ENCODE peak calls at places on chromosomes 12 and 14, in six cellular contexts. T is fibroblast of pulmonary artery, I is mesothelial cell of epicardium, W is GM23338, M is choroid plexus epithelial cell, N is astrocyte of the spinal cord. F is an unnamed sample.

GRCh38 chr12:65925626-65926025 is 101.3 kb downstream of the HMGA2 start:
- DNase-seq in T (no peak), I (no peak), W (no peak), M (no peak), N (no peak), F (no peak)

GRCh38 chr12:12054993-12055392 is 15.7 kb upstream of the BCL2L14 start:
- DNase-seq in T (no peak), I (no peak), W (no peak), M (no peak), N (no peak), F (no peak)

GRCh38 chr12:54429014-54429471 is 10.0 kb upstream of the ITGA5 start:
- DNase-seq in T (no peak), I (no peak), W (no peak), M (no peak), N (no peak), F (no peak)

GRCh38 chr12:106118-106561 is 39.6 kb downstream of the IQSEC3 start:
- DNase-seq in T (no peak), I (no peak), W (peak; percentile 77), M (no peak), N (no peak), F (no peak)

GRCh38 chr14:101833045-101833444 is 71.5 kb downstream of the PPP2R5C start:
- DNase-seq in T (no peak), I (no peak), W (no peak), M (no peak), N (no peak), F (no peak)

GRCh38 chr12:118053071-118053985 is 7.7 kb downstream of the WSB2 start:
- DNase-seq in T (no peak), I (no peak), W (no peak), M (no peak), N (no peak), F (no peak)

GRCh38 chr14:75223664-75224154 is 47.3 kb upstream of the TMED10 start:
- DNase-seq in T (no peak), I (no peak), W (peak; percentile 56), M (peak; percentile 32), N (peak; percentile 20), F (no peak)

GRCh38 chr12:51428256-51428655 is 3.6 kb downstream of the SLC4A8 start:
- DNase-seq in T (no peak), I (no peak), W (no peak), M (no peak), N (no peak), F (no peak)

GRCh38 chr12:47507221-47507620 is 198.6 kb downstream of the RPAP3 start:
- DNase-seq in T (no peak), I (no peak), W (no peak), M (no peak), N (no peak), F (no peak)

GRCh38 chr12:67067453-67068203 is 201.5 kb upstream of the CAND1 start:
- DNase-seq in T (no peak), I (no peak), W (peak; percentile 15), M (no peak), N (no peak), F (no peak)

GRCh38 chr12:109730306-109731145 is 16.9 kb downstream of the FAM222A start:
- DNase-seq in T (no peak), I (peak; percentile 6), W (no peak), M (no peak), N (no peak), F (peak; percentile 62)

GRCh38 chr12:131912526-131913274 is 16.4 kb upstream of the PUS1 start:
- DNase-seq in T (peak; percentile 87), I (no peak), W (no peak), M (peak; percentile 80), N (peak; percentile 84), F (no peak)

GRCh38 chr12:131061041-131061806 is 107.5 kb downstream of the ADGRD1 start:
- DNase-seq in T (no peak), I (no peak), W (no peak), M (no peak), N (no peak), F (peak; percentile 55)

GRCh38 chr12:8834230-8834629 is 11.8 kb downstream of the A2ML1 start:
- DNase-seq in T (no peak), I (no peak), W (no peak), M (no peak), N (no peak), F (no peak)

GRCh38 chr14:50001999-50002925 is 109.4 kb downstream of the ARF6 start:
- DNase-seq in T (no peak), I (no peak), W (peak; percentile 17), M (no peak), N (no peak), F (peak; percentile 88)

GRCh38 chr14:38961136-38961535 is 141.9 kb downstream of the SEC23A start:
- DNase-seq in T (no peak), I (no peak), W (no peak), M (no peak), N (no peak), F (no peak)

GRCh38 chr14:23035303-23036164 is 834 bp upstream of the PSMB5 start:
- DNase-seq in T (no peak), I (no peak), W (no peak), M (no peak), N (no peak), F (no peak)

GRCh38 chr12:100857971-100858370 is 63.4 kb downstream of the ANO4 start:
- DNase-seq in T (peak; percentile 38), I (no peak), W (no peak), M (peak; percentile 5), N (no peak), F (no peak)

GRCh38 chr12:56116267-56117081 is at the start of gene RPL41:
- DNase-seq in T (peak; percentile 96), I (peak; percentile 85), W (peak; percentile 97), M (peak; percentile 95), N (peak; percentile 96), F (peak; percentile 96)

GRCh38 chr12:56119361-56119796 is 1.3 kb downstream of the ZC3H10 start:
- DNase-seq in T (peak; percentile 97), I (no peak), W (peak; percentile 97), M (peak; percentile 98), N (peak; percentile 87), F (no peak)

GRCh38 chr12:56118688-56119045 is 601 bp downstream of the ZC3H10 start:
- DNase-seq in T (no peak), I (no peak), W (peak; percentile 58), M (no peak), N (no peak), F (no peak)

GRCh38 chr12:56120158-56120846 is 2.2 kb downstream of the ZC3H10 start:
- DNase-seq in T (no peak), I (no peak), W (no peak), M (peak; percentile 16), N (no peak), F (no peak)

GRCh38 chr12:56117778-56118687 is at the start of gene ZC3H10:
- DNase-seq in T (peak; percentile 100), I (peak; percentile 87), W (peak; percentile 99), M (peak; percentile 100), N (peak; percentile 100), F (peak; percentile 100)
- TF ChIP-seq CTCF in T (peak; percentile 43), I (peak; percentile 32), W (peak; percentile 22), M (peak; percentile 58), N (peak; percentile 67), F (peak; percentile 51)

GRCh38 chr12:6851921-6852650 is at the start of gene USP5:
- DNase-seq in T (peak; percentile 100), I (peak; percentile 97), W (peak; percentile 100), M (peak; percentile 100), N (peak; percentile 100), F (peak; percentile 100)

GRCh38 chr12:6850796-6851152 is 312 bp downstream of the CDCA3 start:
- DNase-seq in T (no peak), I (no peak), W (peak; percentile 29), M (no peak), N (no peak), F (peak; percentile 90)

GRCh38 chr12:6849976-6850560 is 1.0 kb downstream of the CDCA3 start:
- DNase-seq in T (no peak), I (no peak), W (no peak), M (no peak), N (no peak), F (no peak)

GRCh38 chr12:6852651-6853354 is 853 bp downstream of the USP5 start:
- DNase-seq in T (peak; percentile 73), I (no peak), W (peak; percentile 69), M (peak; percentile 87), N (peak; percentile 79), F (peak; percentile 84)

GRCh38 chr12:6851153-6851920 is at the start of gene CDCA3:
- DNase-seq in T (peak; percentile 99), I (peak; percentile 85), W (peak; percentile 100), M (peak; percentile 99), N (peak; percentile 98), F (peak; percentile 94)
- TF ChIP-seq CTCF in T (no peak), I (no peak), W (no peak), M (no peak), N (no peak), F (peak; percentile 11)

DNA sequence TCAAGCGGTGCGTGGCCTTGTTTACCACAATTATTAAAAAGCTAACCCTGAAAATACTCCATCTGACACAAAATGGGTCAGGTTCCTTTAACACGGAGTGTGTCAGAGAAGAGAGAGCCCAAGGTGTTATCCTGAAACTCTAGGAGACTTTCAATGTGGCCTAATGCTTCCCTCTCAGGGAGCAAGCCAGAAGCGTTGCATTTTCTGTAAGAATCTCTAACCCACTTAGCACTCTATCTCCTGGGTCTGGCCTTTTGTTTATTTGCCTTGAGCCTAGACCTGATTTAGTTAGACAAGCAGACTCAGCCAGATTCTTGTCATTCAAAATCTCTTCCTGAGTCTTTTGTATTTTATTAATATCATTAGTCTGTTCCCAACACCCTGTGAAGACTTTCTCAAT is 184.0 kb upstream of the SYT1 start:
- DNase-seq in T (no peak), I (no peak), W (peak; percentile 13), M (no peak), N (no peak), F (no peak)
- TF ChIP-seq CTCF in T (no peak), I (no peak), W (no peak), M (no peak), N (no peak), F (no peak)

GRCh38 chr12:49121047-49121696 is 10.0 kb downstream of the TUBA1B start:
- DNase-seq in T (peak; percentile 80), I (no peak), W (peak; percentile 84), M (peak; percentile 75), N (peak; percentile 58), F (no peak)
- TF ChIP-seq CTCF in T (peak; percentile 83), I (peak; percentile 20), W (peak; percentile 69), M (peak; percentile 80), N (peak; percentile 75), F (peak; percentile 60)

DNA sequence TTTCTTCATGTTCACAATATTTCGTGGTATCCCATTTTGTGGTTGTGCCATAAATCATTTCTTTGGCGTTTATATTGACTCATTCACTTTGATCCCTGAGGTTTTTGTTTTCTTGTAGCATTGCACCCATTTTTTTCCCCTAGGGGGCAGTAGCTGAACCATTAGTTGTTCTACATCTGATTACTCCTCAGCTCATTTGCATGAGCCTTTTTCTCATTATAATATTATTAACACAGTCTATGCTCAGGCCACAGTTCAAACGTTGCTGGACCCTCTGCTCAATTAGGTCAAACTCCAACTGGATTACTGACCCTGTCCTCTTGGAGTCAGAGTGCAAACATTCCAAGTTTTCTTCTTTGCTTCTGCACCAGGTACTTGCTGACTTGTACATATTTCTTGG is 475.4 kb upstream of the SEL1L start:
- DNase-seq in T (no peak), I (no peak), W (peak; percentile 67), M (no peak), N (no peak), F (no peak)
- TF ChIP-seq CTCF in T (no peak), I (peak; percentile 53), W (peak; percentile 92), M (no peak), N (no peak), F (no peak)